ENCODE peak calls at places on chromosomes 1 and 21, in five cellular contexts. One of them, this sample, is unnamed.

GRCh38 chr1:30690115-30690645 is 33.2 kb downstream of the MATN1 start:
- DNase-seq in astrocyte: no peak
- DNase-seq in CD8-positive, alpha-beta T cell: no peak
- DNase-seq in A549: no peak
- DNase-seq in stimulated activated naive CD4-positive, alpha-beta T cell: no peak
- DNase-seq in this sample: no peak

GRCh38 chr1:173234899-173235298 is 27.8 kb upstream of the TNFSF4 start:
- DNase-seq in astrocyte: no peak
- DNase-seq in CD8-positive, alpha-beta T cell: no peak
- DNase-seq in A549: no peak
- DNase-seq in stimulated activated naive CD4-positive, alpha-beta T cell: no peak
- DNase-seq in this sample: no peak

GRCh38 chr1:61981870-61982660 is 212.6 kb upstream of the L1TD1 start:
- DNase-seq in astrocyte: no peak
- DNase-seq in CD8-positive, alpha-beta T cell: no peak
- DNase-seq in A549: no peak
- DNase-seq in stimulated activated naive CD4-positive, alpha-beta T cell: no peak
- DNase-seq in this sample: no peak

GRCh38 chr1:187338762-187339412 is 510.1 kb downstream of the PLA2G4A start:
- DNase-seq in astrocyte: no peak
- DNase-seq in CD8-positive, alpha-beta T cell: no peak
- DNase-seq in A549: no peak
- DNase-seq in stimulated activated naive CD4-positive, alpha-beta T cell: no peak
- DNase-seq in this sample: no peak

GRCh38 chr21:32411366-32412161 is 942 bp upstream of the EVA1C start:
- DNase-seq in astrocyte: peak; percentile 49
- DNase-seq in CD8-positive, alpha-beta T cell: peak; percentile 82
- DNase-seq in A549: peak; percentile 40
- DNase-seq in stimulated activated naive CD4-positive, alpha-beta T cell: peak; percentile 30
- DNase-seq in this sample: no peak

GRCh38 chr1:165623624-165624023 is 7.4 kb upstream of the MGST3 start:
- DNase-seq in astrocyte: no peak
- DNase-seq in CD8-positive, alpha-beta T cell: no peak
- DNase-seq in A549: no peak
- DNase-seq in stimulated activated naive CD4-positive, alpha-beta T cell: no peak
- DNase-seq in this sample: no peak

GRCh38 chr1:198449727-198450433 is 90.6 kb downstream of the ATP6V1G3 start:
- DNase-seq in astrocyte: peak; percentile 72
- DNase-seq in CD8-positive, alpha-beta T cell: no peak
- DNase-seq in A549: no peak
- DNase-seq in stimulated activated naive CD4-positive, alpha-beta T cell: no peak
- DNase-seq in this sample: no peak

GRCh38 chr1:67316918-67317317 is 9.2 kb downstream of the IL12RB2 start:
- DNase-seq in astrocyte: no peak
- DNase-seq in CD8-positive, alpha-beta T cell: no peak
- DNase-seq in A549: no peak
- DNase-seq in stimulated activated naive CD4-positive, alpha-beta T cell: no peak
- DNase-seq in this sample: no peak

GRCh38 chr1:192485692-192486436 is 89.7 kb upstream of the RGS1 start:
- DNase-seq in astrocyte: peak; percentile 99
- DNase-seq in CD8-positive, alpha-beta T cell: no peak
- DNase-seq in A549: peak; percentile 75
- DNase-seq in stimulated activated naive CD4-positive, alpha-beta T cell: no peak
- DNase-seq in this sample: no peak

GRCh38 chr1:246281195-246281594 is 225.9 kb downstream of the SMYD3 start:
- DNase-seq in astrocyte: no peak
- DNase-seq in CD8-positive, alpha-beta T cell: no peak
- DNase-seq in A549: no peak
- DNase-seq in stimulated activated naive CD4-positive, alpha-beta T cell: no peak
- DNase-seq in this sample: no peak

GRCh38 chr1:47644216-47644581 is 206.4 kb downstream of the FOXD2 start:
- DNase-seq in astrocyte: no peak
- DNase-seq in CD8-positive, alpha-beta T cell: no peak
- DNase-seq in A549: no peak
- DNase-seq in stimulated activated naive CD4-positive, alpha-beta T cell: no peak
- DNase-seq in this sample: no peak

GRCh38 chr1:164704954-164705353 is 146.0 kb downstream of the PBX1 start:
- DNase-seq in astrocyte: no peak
- DNase-seq in CD8-positive, alpha-beta T cell: no peak
- DNase-seq in A549: no peak
- DNase-seq in stimulated activated naive CD4-positive, alpha-beta T cell: no peak
- DNase-seq in this sample: no peak

GRCh38 chr1:8082945-8083344 is 56.8 kb upstream of the ERRFI1 start:
- DNase-seq in astrocyte: peak; percentile 87
- DNase-seq in CD8-positive, alpha-beta T cell: no peak
- DNase-seq in A549: no peak
- DNase-seq in stimulated activated naive CD4-positive, alpha-beta T cell: no peak
- DNase-seq in this sample: no peak

GRCh38 chr1:219312967-219313366 is 139.3 kb downstream of the LYPLAL1 start:
- DNase-seq in astrocyte: peak; percentile 94
- DNase-seq in CD8-positive, alpha-beta T cell: no peak
- DNase-seq in A549: peak; percentile 73
- DNase-seq in stimulated activated naive CD4-positive, alpha-beta T cell: no peak
- DNase-seq in this sample: no peak